ENCODE peak calls at places on chromosomes 1 and 21, in ten cellular contexts. One of them, this sample, is unnamed.

GRCh38 chr1:31064685-31065309 is 720 bp downstream of the PUM1 start:
- DNase-seq in breast epithelium: no peak
- DNase-seq in ovary: no peak
- DNase-seq in HCT116: no peak
- DNase-seq in A549: peak
- DNase-seq in NB4: peak
- DNase-seq in spleen: peak
- DNase-seq in transverse colon: peak
- DNase-seq in uterus: no peak
- DNase-seq in suprapubic skin: no peak
- DNase-seq in this sample: no peak

GRCh38 chr1:61109158-61109557 is 26.8 kb downstream of the NFIA start:
- DNase-seq in A549: no peak
- DNase-seq in breast epithelium: no peak
- DNase-seq in HCT116: no peak
- DNase-seq in suprapubic skin: no peak
- DNase-seq in transverse colon: no peak
- DNase-seq in ovary: no peak
- DNase-seq in spleen: no peak
- DNase-seq in uterus: no peak
- DNase-seq in NB4: no peak
- DNase-seq in this sample: no peak

GRCh38 chr1:147612366-147612765 is 58.0 kb downstream of the ACP6 start:
- DNase-seq in breast epithelium: no peak
- DNase-seq in suprapubic skin: no peak
- DNase-seq in HCT116: no peak
- DNase-seq in NB4: no peak
- DNase-seq in spleen: no peak
- DNase-seq in A549: peak
- DNase-seq in uterus: no peak
- DNase-seq in ovary: no peak
- DNase-seq in transverse colon: no peak
- DNase-seq in this sample: no peak

GRCh38 chr21:21247441-21247840 is 249.2 kb downstream of the NCAM2 start:
- DNase-seq in uterus: no peak
- DNase-seq in NB4: no peak
- DNase-seq in transverse colon: no peak
- DNase-seq in breast epithelium: no peak
- DNase-seq in HCT116: no peak
- DNase-seq in spleen: no peak
- DNase-seq in A549: no peak
- DNase-seq in suprapubic skin: no peak
- DNase-seq in ovary: no peak
- DNase-seq in this sample: no peak

GRCh38 chr1:106022312-106022902 is 1034.1 kb upstream of the PRMT6 start:
- DNase-seq in uterus: no peak
- DNase-seq in NB4: no peak
- DNase-seq in A549: no peak
- DNase-seq in transverse colon: no peak
- DNase-seq in HCT116: no peak
- DNase-seq in ovary: no peak
- DNase-seq in breast epithelium: no peak
- DNase-seq in suprapubic skin: no peak
- DNase-seq in spleen: no peak
- DNase-seq in this sample: no peak

GRCh38 chr1:99621340-99621901 is 24.5 kb upstream of the PALMD start:
- DNase-seq in ovary: no peak
- DNase-seq in breast epithelium: no peak
- DNase-seq in A549: no peak
- DNase-seq in suprapubic skin: no peak
- DNase-seq in HCT116: no peak
- DNase-seq in uterus: no peak
- DNase-seq in NB4: no peak
- DNase-seq in transverse colon: no peak
- DNase-seq in spleen: no peak
- DNase-seq in this sample: no peak

GRCh38 chr21:34885636-34886553 is 163.2 kb downstream of the RUNX1 start:
- DNase-seq in ovary: peak
- DNase-seq in A549: no peak
- DNase-seq in NB4: no peak
- DNase-seq in transverse colon: peak
- DNase-seq in suprapubic skin: no peak
- DNase-seq in breast epithelium: no peak
- DNase-seq in uterus: no peak
- DNase-seq in HCT116: no peak
- DNase-seq in spleen: no peak
- DNase-seq in this sample: no peak

GRCh38 chr1:2605754-2606003 is 19.1 kb downstream of the PRXL2B start:
- DNase-seq in ovary: no peak
- DNase-seq in NB4: no peak
- DNase-seq in HCT116: no peak
- DNase-seq in suprapubic skin: peak
- DNase-seq in spleen: peak
- DNase-seq in A549: no peak
- DNase-seq in uterus: no peak
- DNase-seq in breast epithelium: no peak
- DNase-seq in transverse colon: no peak
- DNase-seq in this sample: no peak

GRCh38 chr1:159964144-159964543 is 10.1 kb upstream of the SLAMF9 start:
- DNase-seq in transverse colon: no peak
- DNase-seq in NB4: no peak
- DNase-seq in HCT116: no peak
- DNase-seq in suprapubic skin: no peak
- DNase-seq in spleen: no peak
- DNase-seq in uterus: no peak
- DNase-seq in A549: no peak
- DNase-seq in breast epithelium: no peak
- DNase-seq in ovary: no peak
- DNase-seq in this sample: no peak

GRCh38 chr1:8040586-8040985 is 14.5 kb upstream of the ERRFI1 start:
- DNase-seq in suprapubic skin: no peak
- DNase-seq in transverse colon: peak
- DNase-seq in ovary: no peak
- DNase-seq in A549: peak
- DNase-seq in uterus: no peak
- DNase-seq in spleen: no peak
- DNase-seq in HCT116: peak
- DNase-seq in NB4: no peak
- DNase-seq in breast epithelium: peak
- DNase-seq in this sample: peak

GRCh38 chr1:207888647-207889046 is 22.3 kb downstream of the CD34 start:
- DNase-seq in NB4: peak
- DNase-seq in breast epithelium: no peak
- DNase-seq in spleen: no peak
- DNase-seq in A549: no peak
- DNase-seq in transverse colon: no peak
- DNase-seq in suprapubic skin: peak
- DNase-seq in HCT116: no peak
- DNase-seq in uterus: no peak
- DNase-seq in ovary: no peak
- DNase-seq in this sample: no peak

GRCh38 chr1:204932573-204932909 is 61.9 kb downstream of the NFASC start:
- DNase-seq in suprapubic skin: no peak
- DNase-seq in transverse colon: no peak
- DNase-seq in uterus: no peak
- DNase-seq in HCT116: no peak
- DNase-seq in spleen: no peak
- DNase-seq in ovary: no peak
- DNase-seq in breast epithelium: no peak
- DNase-seq in NB4: no peak
- DNase-seq in A549: no peak
- DNase-seq in this sample: peak

GRCh38 chr1:18923721-18924610 is 21.6 kb upstream of the ALDH4A1 start:
- DNase-seq in suprapubic skin: no peak
- DNase-seq in ovary: no peak
- DNase-seq in spleen: no peak
- DNase-seq in NB4: peak
- DNase-seq in HCT116: no peak
- DNase-seq in uterus: no peak
- DNase-seq in A549: no peak
- DNase-seq in breast epithelium: no peak
- DNase-seq in transverse colon: no peak
- DNase-seq in this sample: no peak

GRCh38 chr1:6911229-6911941 is 126.1 kb downstream of the CAMTA1 start:
- DNase-seq in ovary: no peak
- DNase-seq in HCT116: no peak
- DNase-seq in spleen: no peak
- DNase-seq in uterus: no peak
- DNase-seq in A549: no peak
- DNase-seq in transverse colon: no peak
- DNase-seq in suprapubic skin: no peak
- DNase-seq in NB4: no peak
- DNase-seq in breast epithelium: no peak
- DNase-seq in this sample: no peak

GRCh38 chr1:40413527-40414252 is 36.6 kb upstream of the ZFP69B start:
- DNase-seq in suprapubic skin: no peak
- DNase-seq in HCT116: no peak
- DNase-seq in breast epithelium: no peak
- DNase-seq in uterus: no peak
- DNase-seq in NB4: no peak
- DNase-seq in A549: no peak
- DNase-seq in spleen: no peak
- DNase-seq in ovary: no peak
- DNase-seq in transverse colon: no peak
- DNase-seq in this sample: no peak

GRCh38 chr1:168913711-168914463 is 184.9 kb upstream of the DPT start:
- DNase-seq in HCT116: no peak
- DNase-seq in NB4: no peak
- DNase-seq in uterus: no peak
- DNase-seq in suprapubic skin: no peak
- DNase-seq in ovary: no peak
- DNase-seq in spleen: no peak
- DNase-seq in transverse colon: peak
- DNase-seq in breast epithelium: no peak
- DNase-seq in A549: no peak
- DNase-seq in this sample: no peak

GRCh38 chr21:42525676-42526378 is 12.2 kb downstream of the SLC37A1 start:
- DNase-seq in HCT116: no peak
- DNase-seq in transverse colon: no peak
- DNase-seq in ovary: no peak
- DNase-seq in NB4: no peak
- DNase-seq in suprapubic skin: peak
- DNase-seq in uterus: no peak
- DNase-seq in A549: no peak
- DNase-seq in breast epithelium: no peak
- DNase-seq in spleen: no peak
- DNase-seq in this sample: no peak

GRCh38 chr1:156336242-156336641 is 1.9 kb downstream of the CCT3 start:
- DNase-seq in A549: no peak
- DNase-seq in uterus: no peak
- DNase-seq in spleen: no peak
- DNase-seq in ovary: no peak
- DNase-seq in HCT116: peak
- DNase-seq in NB4: peak
- DNase-seq in breast epithelium: no peak
- DNase-seq in transverse colon: no peak
- DNase-seq in suprapubic skin: no peak
- DNase-seq in this sample: no peak
- TF ChIP-seq CTCF in A549: peak
- TF ChIP-seq CTCF in uterus: no peak
- TF ChIP-seq CTCF in spleen: no peak
- TF ChIP-seq CTCF in ovary: no peak
- TF ChIP-seq CTCF in HCT116: no peak
- TF ChIP-seq CTCF in NB4: peak
- TF ChIP-seq CTCF in breast epithelium: no peak
- TF ChIP-seq CTCF in transverse colon: no peak
- TF ChIP-seq CTCF in suprapubic skin: no peak
- TF ChIP-seq CTCF in this sample: no peak

DNA sequence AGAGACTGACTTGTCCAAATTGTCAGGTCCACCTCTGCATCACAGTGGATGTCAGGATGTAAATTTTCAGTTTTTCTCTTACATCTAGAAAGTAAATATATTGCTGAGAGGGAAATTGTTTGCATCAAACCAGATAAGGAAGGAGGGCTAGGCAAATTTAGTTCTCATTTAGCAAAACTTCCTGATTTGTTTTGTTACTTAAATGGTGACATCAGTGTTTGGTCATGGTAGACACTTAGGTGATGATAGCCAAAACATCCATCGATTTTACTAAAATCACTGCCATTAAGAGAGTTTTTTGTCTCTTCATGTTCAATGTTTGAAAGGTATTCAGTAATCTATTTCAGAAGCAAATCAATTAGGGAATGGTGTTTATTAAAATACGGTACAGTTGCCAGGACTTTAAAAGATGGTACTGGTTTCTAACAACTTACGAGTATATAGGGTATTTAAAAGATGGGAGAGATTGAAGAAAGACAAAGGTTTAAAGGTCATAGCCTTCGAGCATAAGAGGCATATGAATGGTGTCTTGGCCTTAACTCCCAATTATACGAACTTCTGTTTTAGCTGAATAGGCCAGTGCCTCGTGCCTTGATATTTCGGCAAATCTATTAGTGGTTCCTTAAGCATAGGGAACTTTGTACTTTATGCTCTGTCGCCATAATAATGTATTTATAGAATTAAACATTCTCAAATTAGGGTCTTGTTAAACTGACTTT is 3.0 kb downstream of the IER5 start:
- DNase-seq in spleen: no peak
- DNase-seq in suprapubic skin: no peak
- DNase-seq in HCT116: no peak
- DNase-seq in transverse colon: no peak
- DNase-seq in uterus: no peak
- DNase-seq in breast epithelium: no peak
- DNase-seq in ovary: no peak
- DNase-seq in A549: no peak
- DNase-seq in NB4: no peak
- DNase-seq in this sample: no peak
- TF ChIP-seq POLR2A in spleen: no peak
- TF ChIP-seq POLR2A in suprapubic skin: no peak
- TF ChIP-seq POLR2A in HCT116: no peak
- TF ChIP-seq POLR2A in transverse colon: no peak
- TF ChIP-seq POLR2A in uterus: no peak
- TF ChIP-seq POLR2A in breast epithelium: no peak
- TF ChIP-seq POLR2A in ovary: no peak
- TF ChIP-seq POLR2A in A549: no peak
- TF ChIP-seq POLR2A in NB4: no peak
- TF ChIP-seq POLR2A in this sample: no peak

GRCh38 chr1:84972377-84972987 is 24.4 kb downstream of the MCOLN2 start:
- DNase-seq in spleen: no peak
- DNase-seq in suprapubic skin: no peak
- DNase-seq in NB4: no peak
- DNase-seq in breast epithelium: no peak
- DNase-seq in uterus: no peak
- DNase-seq in HCT116: no peak
- DNase-seq in ovary: no peak
- DNase-seq in A549: no peak
- DNase-seq in transverse colon: no peak
- DNase-seq in this sample: no peak
- H3K4me3 ChIP-seq in spleen: no peak
- H3K4me3 ChIP-seq in suprapubic skin: no peak
- H3K4me3 ChIP-seq in NB4: no peak
- H3K4me3 ChIP-seq in breast epithelium: no peak
- H3K4me3 ChIP-seq in uterus: no peak
- H3K4me3 ChIP-seq in HCT116: no peak
- H3K4me3 ChIP-seq in ovary: no peak
- H3K4me3 ChIP-seq in A549: no peak
- H3K4me3 ChIP-seq in transverse colon: no peak
- H3K4me3 ChIP-seq in this sample: no peak

DNA sequence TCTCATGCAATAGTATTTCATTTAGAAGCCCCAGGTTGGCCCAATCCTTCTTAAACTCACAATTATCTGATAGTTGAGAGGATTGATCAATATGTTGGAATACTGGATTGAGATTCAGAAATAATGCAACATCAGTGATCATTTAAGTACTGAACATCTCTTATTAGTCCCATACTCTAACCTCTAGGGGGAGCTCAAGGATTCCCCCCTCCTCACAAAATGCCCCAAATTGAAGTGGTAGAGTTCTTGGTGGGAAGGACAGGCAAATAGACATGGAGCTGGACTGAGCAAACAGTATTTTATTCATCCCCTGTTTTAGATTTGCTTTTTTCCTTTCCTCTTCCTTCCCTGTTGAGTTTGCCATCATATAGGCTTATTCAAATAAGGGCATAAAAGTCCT is 62.8 kb downstream of the NGF start:
- DNase-seq in spleen: no peak
- DNase-seq in NB4: peak
- DNase-seq in A549: no peak
- DNase-seq in ovary: no peak
- DNase-seq in uterus: no peak
- DNase-seq in HCT116: peak
- DNase-seq in suprapubic skin: no peak
- DNase-seq in breast epithelium: no peak
- DNase-seq in transverse colon: no peak
- DNase-seq in this sample: no peak
- TF ChIP-seq CTCF in spleen: no peak
- TF ChIP-seq CTCF in NB4: peak
- TF ChIP-seq CTCF in A549: peak
- TF ChIP-seq CTCF in ovary: no peak
- TF ChIP-seq CTCF in uterus: no peak
- TF ChIP-seq CTCF in HCT116: peak
- TF ChIP-seq CTCF in suprapubic skin: no peak
- TF ChIP-seq CTCF in breast epithelium: no peak
- TF ChIP-seq CTCF in transverse colon: peak
- TF ChIP-seq CTCF in this sample: no peak

This sample was measured in lower leg skin.